ENCODE peak calls at places on chromosomes 1 and 21, in four cellular contexts. G, R, K and A are unnamed samples.

GRCh38 chr1:95286479-95286878 is 52.5 kb downstream of the RWDD3 start:
- DNase-seq in G (no peak), R (no peak), K (no peak), A (peak; percentile 36)

GRCh38 chr1:231185391-231185790 is 23.5 kb downstream of the TRIM67 start:
- DNase-seq in G (no peak), R (no peak), K (no peak), A (no peak)

GRCh38 chr1:116144151-116144550 is 33.0 kb downstream of the MAB21L3 start:
- DNase-seq in G (no peak), R (no peak), K (no peak), A (no peak)

GRCh38 chr1:165114022-165114888 is 242.3 kb downstream of the LMX1A start:
- DNase-seq in G (no peak), R (peak; percentile 22), K (no peak), A (no peak)

GRCh38 chr1:161749509-161750407 is at the start of gene DUSP12:
- DNase-seq in G (peak; percentile 86), R (peak; percentile 96), K (peak; percentile 94), A (peak; percentile 93)

GRCh38 chr1:35573198-35573775 is at the start of gene TFAP2E:
- DNase-seq in G (no peak), R (no peak), K (peak; percentile 63), A (no peak)

GRCh38 chr1:117146570-117147340 is 25.2 kb upstream of the TRIM45 start:
- DNase-seq in G (peak; percentile 63), R (peak; percentile 97), K (no peak), A (no peak)

GRCh38 chr1:226034482-226034881 is 28.0 kb upstream of the H3-3A start:
- DNase-seq in G (no peak), R (peak; percentile 98), K (peak; percentile 87), A (peak; percentile 77)

GRCh38 chr1:86487131-86487804 is 18.5 kb downstream of the CLCA1 start:
- DNase-seq in G (peak; percentile 38), R (peak; percentile 80), K (no peak), A (no peak)

GRCh38 chr1:58659516-58659915 is 40.3 kb downstream of the MYSM1 start:
- DNase-seq in G (no peak), R (no peak), K (no peak), A (no peak)

GRCh38 chr1:54857741-54858665 is 29.0 kb downstream of the DHCR24 start:
- DNase-seq in G (peak; percentile 94), R (peak; percentile 90), K (no peak), A (peak; percentile 69)

GRCh38 chr1:26288311-26288941 is 8.5 kb downstream of the SH3BGRL3 start:
- DNase-seq in G (no peak), R (peak; percentile 27), K (no peak), A (no peak)

GRCh38 chr1:42012852-42013251 is 94.1 kb upstream of the HIVEP3 start:
- DNase-seq in G (no peak), R (no peak), K (no peak), A (no peak)

GRCh38 chr1:44406761-44407429 is 1.8 kb downstream of the RNF220 start:
- DNase-seq in G (no peak), R (no peak), K (peak; percentile 32), A (no peak)

GRCh38 chr1:117312453-117313138 is 54.7 kb upstream of the MAN1A2 start:
- DNase-seq in G (no peak), R (peak; percentile 62), K (no peak), A (no peak)

GRCh38 chr21:46605759-46606426 is 1.0 kb upstream of the S100B start:
- DNase-seq in G (no peak), R (no peak), K (peak; percentile 77), A (no peak)

GRCh38 chr1:216521477-216521876 is 98.2 kb upstream of the USH2A start:
- DNase-seq in G (no peak), R (no peak), K (no peak), A (no peak)

GRCh38 chr1:56491441-56491840 is 87.9 kb downstream of the PLPP3 start:
- DNase-seq in G (no peak), R (peak; percentile 42), K (no peak), A (no peak)

GRCh38 chr1:69172003-69173000 is 395.4 kb upstream of the LRRC7 start:
- DNase-seq in G (no peak), R (peak; percentile 76), K (no peak), A (no peak)

GRCh38 chr1:115450641-115451040 is 112.6 kb upstream of the NGF start:
- DNase-seq in G (no peak), R (no peak), K (no peak), A (no peak)

GRCh38 chr1:96372881-96373280 is 348.7 kb upstream of the PTBP2 start:
- DNase-seq in G (no peak), R (no peak), K (no peak), A (no peak)

GRCh38 chr1:54861070-54861761 is 25.8 kb downstream of the DHCR24 start:
- DNase-seq in G (no peak), R (no peak), K (no peak), A (no peak)

GRCh38 chr1:156055649-156056048 is 1.1 kb downstream of the LAMTOR2 start:
- DNase-seq in G (no peak), R (no peak), K (no peak), A (no peak)

GRCh38 chr1:192700834-192701271 is 64.9 kb downstream of the RGS13 start:
- DNase-seq in G (peak; percentile 72), R (peak; percentile 96), K (no peak), A (no peak)

GRCh38 chr1:64675718-64676345 is 69.0 kb upstream of the RAVER2 start:
- DNase-seq in G (no peak), R (peak; percentile 14), K (no peak), A (no peak)

GRCh38 chr1:21935393-21935804 is 1.7 kb downstream of the HSPG2 start:
- DNase-seq in G (no peak), R (peak; percentile 77), K (no peak), A (no peak)

GRCh38 chr1:247962911-247963588 is 2.0 kb upstream of the OR2AK2 start:
- DNase-seq in G (no peak), R (no peak), K (no peak), A (no peak)

GRCh38 chr1:11156441-11156840 is 32.7 kb upstream of the ANGPTL7 start:
- DNase-seq in G (no peak), R (no peak), K (no peak), A (no peak)
- TF ChIP-seq CTCF in G (no peak), R (no peak), K (no peak), A (no peak)

GRCh38 chr1:20079661-20080305 is 9.8 kb downstream of the PLA2G5 start:
- DNase-seq in G (no peak), R (no peak), K (no peak), A (no peak)

GRCh38 chr1:20081331-20081810 is 11.4 kb downstream of the PLA2G5 start:
- DNase-seq in G (no peak), R (no peak), K (no peak), A (no peak)

GRCh38 chr1:20082772-20083171 is 12.8 kb downstream of the PLA2G5 start:
- DNase-seq in G (no peak), R (no peak), K (no peak), A (no peak)

GRCh38 chr1:20078711-20079110 is 8.7 kb downstream of the PLA2G5 start:
- DNase-seq in G (no peak), R (no peak), K (no peak), A (no peak)

DNA sequence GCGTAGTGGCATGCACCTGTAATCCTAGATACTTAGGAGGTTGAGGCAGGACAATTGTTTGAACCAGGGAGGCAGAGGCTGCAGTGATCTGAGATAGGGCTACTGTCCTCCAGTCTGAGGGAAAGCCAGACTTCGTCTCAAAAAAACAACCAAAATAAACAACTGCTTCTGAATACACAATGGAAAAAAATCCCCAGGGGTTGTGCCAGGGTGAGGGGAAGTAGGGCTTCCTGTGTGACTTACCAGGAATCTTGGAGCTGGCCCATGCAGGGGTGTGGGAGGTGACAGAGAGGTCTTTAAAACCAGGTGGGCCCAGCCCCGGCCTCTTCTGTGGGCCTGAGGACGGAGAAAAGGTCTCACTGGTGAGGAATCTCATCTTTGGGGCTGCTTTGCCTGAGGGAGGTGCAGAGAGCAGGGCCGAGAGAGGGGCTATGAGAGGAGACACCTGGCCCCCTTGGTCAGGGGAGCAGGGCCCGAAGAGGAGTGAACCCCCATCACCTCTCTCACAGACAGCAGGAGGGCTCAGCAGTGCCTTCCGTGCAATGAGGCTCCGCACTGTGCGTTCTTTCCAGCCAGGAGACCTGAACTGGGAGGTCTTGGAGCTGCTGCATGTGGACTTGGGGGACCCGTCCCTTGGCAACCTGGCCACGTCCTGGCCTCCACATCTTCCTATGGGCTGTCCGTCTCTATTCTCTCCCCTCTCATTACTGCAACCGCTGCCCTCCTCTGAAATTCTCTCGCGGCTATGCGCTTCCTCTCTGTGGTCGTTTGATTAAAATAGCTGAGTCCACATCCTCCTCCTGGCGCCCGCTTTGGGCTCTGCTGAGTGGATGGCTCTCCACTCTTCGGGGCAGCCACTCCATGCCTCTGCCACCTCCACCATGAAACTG is 10.7 kb downstream of the PLA2G5 start:
- DNase-seq in G (no peak), R (no peak), K (no peak), A (peak; percentile 30)
- TF ChIP-seq CTCF in G (no peak), R (no peak), K (no peak), A (no peak)

GRCh38 chr1:85295654-85296053 is 19.2 kb upstream of the BCL10 start:
- DNase-seq in G (no peak), R (peak; percentile 27), K (no peak), A (no peak)

GRCh38 chr1:85289207-85289847 is 12.9 kb upstream of the BCL10 start:
- DNase-seq in G (peak; percentile 94), R (peak; percentile 97), K (no peak), A (no peak)

GRCh38 chr1:85295006-85295431 is 18.6 kb upstream of the BCL10 start:
- DNase-seq in G (peak; percentile 86), R (peak; percentile 83), K (no peak), A (no peak)

GRCh38 chr1:85289848-85290335 is 13.5 kb upstream of the BCL10 start:
- DNase-seq in G (no peak), R (no peak), K (no peak), A (no peak)

GRCh38 chr1:85290826-85291225 is 14.4 kb upstream of the BCL10 start:
- DNase-seq in G (no peak), R (peak; percentile 66), K (no peak), A (no peak)
- TF ChIP-seq CTCF in G (no peak), R (no peak), K (no peak), A (no peak)

DNA sequence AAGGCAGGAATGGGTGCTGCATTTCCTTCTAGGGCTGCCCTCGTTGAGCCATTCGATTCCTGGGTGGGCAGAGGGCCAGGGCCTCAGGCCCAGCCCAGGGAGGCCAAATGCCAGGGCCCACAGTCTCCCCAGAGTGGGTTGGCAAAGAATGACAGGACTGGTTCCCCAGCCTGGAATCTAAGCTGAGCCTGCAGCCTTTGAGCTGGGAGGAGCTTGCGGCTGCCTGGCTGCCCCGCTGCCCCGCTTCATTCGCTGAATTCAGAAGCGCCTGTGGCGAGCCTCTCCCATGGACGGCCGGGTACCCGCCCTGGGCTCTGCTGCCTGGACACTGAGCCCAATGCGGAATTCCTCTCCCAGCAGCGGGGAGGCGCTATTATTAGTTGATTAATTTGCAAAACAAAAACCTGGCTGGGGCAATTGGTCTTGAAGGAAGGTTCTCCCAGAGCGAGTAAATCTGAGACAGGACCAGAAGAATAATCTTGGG is 32.3 kb upstream of the TARDBP start:
- DNase-seq in G (peak; percentile 25), R (peak; percentile 82), K (peak; percentile 82), A (peak; percentile 90)
- TF ChIP-seq CTCF in G (peak; percentile 38), R (peak; percentile 34), K (no peak), A (peak; percentile 48)

GRCh38 chr1:220113136-220113695 is 19.3 kb downstream of the IARS2 start:
- DNase-seq in G (no peak), R (no peak), K (no peak), A (no peak)
- TF ChIP-seq CTCF in G (peak; percentile 54), R (peak; percentile 40), K (peak; percentile 47), A (no peak)

GRCh38 chr1:236543065-236543669 is 19.4 kb downstream of the LGALS8 start:
- DNase-seq in G (no peak), R (no peak), K (no peak), A (no peak)
- TF ChIP-seq CTCF in G (no peak), R (no peak), K (no peak), A (no peak)